ENCODE peak calls at places on chromosomes 3 and 15, in six cellular contexts. S, P, N, Y, I and H are unnamed samples.

GRCh38 chr3:124648551-124648950 is 81.7 kb upstream of the UMPS start:
- DNase-seq in S (no peak), P (no peak), N (no peak), Y (no peak), I (no peak), H (no peak)

GRCh38 chr3:17140670-17141505 is 256.1 kb downstream of the PLCL2 start:
- DNase-seq in S (no peak), P (peak; percentile 65), N (no peak), Y (peak; percentile 4), I (peak; percentile 58), H (no peak)

GRCh38 chr3:128328546-128329458 is 137.9 kb downstream of the DNAJB8 start:
- DNase-seq in S (no peak), P (no peak), N (no peak), Y (no peak), I (no peak), H (no peak)

GRCh38 chr3:50189274-50189673 is 2.1 kb upstream of the GNAT1 start:
- DNase-seq in S (peak; percentile 83), P (peak; percentile 79), N (no peak), Y (peak; percentile 85), I (peak; percentile 94), H (peak; percentile 35)

GRCh38 chr3:128226794-128227399 is 73.6 kb downstream of the EEFSEC start:
- DNase-seq in S (peak; percentile 63), P (no peak), N (peak; percentile 21), Y (peak; percentile 62), I (peak; percentile 35), H (no peak)

GRCh38 chr15:81398910-81399551 is 25.0 kb upstream of the TMC3 start:
- DNase-seq in S (no peak), P (no peak), N (no peak), Y (no peak), I (peak; percentile 58), H (no peak)

GRCh38 chr15:41337631-41338522 is 5.2 kb downstream of the NUSAP1 start:
- DNase-seq in S (no peak), P (no peak), N (no peak), Y (no peak), I (peak; percentile 10), H (no peak)

GRCh38 chr15:26838742-26839460 is 28.0 kb upstream of the GABRA5 start:
- DNase-seq in S (peak; percentile 63), P (no peak), N (no peak), Y (no peak), I (peak; percentile 4), H (no peak)